ENCODE peak calls at places on chromosome 1, in four cellular contexts. E, I, O and L are unnamed samples.

GRCh38 chr1:53108646-53109580 is 33.5 kb downstream of the SLC1A7 start:
- DNase-seq in E (no peak), I (peak), O (no peak), L (no peak)

GRCh38 chr1:206705187-206705586 is 20.5 kb downstream of the MAPKAPK2 start:
- DNase-seq in E (peak), I (peak), O (no peak), L (no peak)

GRCh38 chr1:118074101-118074500 is 110.9 kb downstream of the SPAG17 start:
- DNase-seq in E (no peak), I (no peak), O (no peak), L (no peak)

GRCh38 chr1:199776768-199777497 is 250.6 kb upstream of the NR5A2 start:
- DNase-seq in E (no peak), I (no peak), O (no peak), L (no peak)

GRCh38 chr1:167270230-167270817 is 49.6 kb downstream of the POU2F1 start:
- DNase-seq in E (no peak), I (no peak), O (no peak), L (no peak)

GRCh38 chr1:67723620-67724019 is 38.6 kb downstream of the GADD45A start:
- DNase-seq in E (no peak), I (no peak), O (no peak), L (no peak)

GRCh38 chr1:216111842-216112241 is 311.4 kb downstream of the USH2A start:
- DNase-seq in E (no peak), I (peak), O (no peak), L (no peak)

GRCh38 chr1:30879940-30880339 is 28.6 kb downstream of the SDC3 start:
- DNase-seq in E (no peak), I (no peak), O (no peak), L (peak)

DNA sequence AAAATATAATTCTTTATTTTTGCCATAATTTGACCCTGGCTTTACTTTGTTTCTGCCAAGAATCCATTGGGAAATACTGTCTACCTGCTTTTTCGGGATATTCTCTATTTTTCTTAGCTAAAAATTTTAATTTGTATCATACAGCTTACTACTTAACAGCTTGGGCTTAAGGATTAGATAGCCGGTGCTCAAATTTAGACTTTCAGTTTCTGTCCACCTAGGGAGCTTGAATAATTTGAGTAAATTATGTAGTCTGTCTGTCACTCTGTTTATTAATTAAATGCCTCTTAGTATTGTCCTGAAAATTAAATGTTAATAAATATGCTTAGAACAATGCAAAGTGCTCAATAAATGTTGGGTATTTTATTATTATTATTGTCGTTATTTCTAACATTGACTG is 6.7 kb downstream of the SYCP1 start:
- DNase-seq in E (no peak), I (no peak), O (no peak), L (no peak)
- H4K91ac ChIP-seq in E (no peak), I (no peak), O (no peak), L (no peak)

GRCh38 chr1:77282187-77282865 is 507 bp downstream of the AK5 start:
- DNase-seq in E (peak), I (peak), O (peak), L (peak)

GRCh38 chr1:77282866-77283539 is 1.2 kb downstream of the AK5 start:
- DNase-seq in E (no peak), I (peak), O (peak), L (peak)

GRCh38 chr1:77280962-77281361 is 857 bp upstream of the AK5 start:
- DNase-seq in E (no peak), I (no peak), O (no peak), L (no peak)

GRCh38 chr1:77279929-77280328 is 1.9 kb upstream of the AK5 start:
- DNase-seq in E (no peak), I (peak), O (no peak), L (no peak)

DNA sequence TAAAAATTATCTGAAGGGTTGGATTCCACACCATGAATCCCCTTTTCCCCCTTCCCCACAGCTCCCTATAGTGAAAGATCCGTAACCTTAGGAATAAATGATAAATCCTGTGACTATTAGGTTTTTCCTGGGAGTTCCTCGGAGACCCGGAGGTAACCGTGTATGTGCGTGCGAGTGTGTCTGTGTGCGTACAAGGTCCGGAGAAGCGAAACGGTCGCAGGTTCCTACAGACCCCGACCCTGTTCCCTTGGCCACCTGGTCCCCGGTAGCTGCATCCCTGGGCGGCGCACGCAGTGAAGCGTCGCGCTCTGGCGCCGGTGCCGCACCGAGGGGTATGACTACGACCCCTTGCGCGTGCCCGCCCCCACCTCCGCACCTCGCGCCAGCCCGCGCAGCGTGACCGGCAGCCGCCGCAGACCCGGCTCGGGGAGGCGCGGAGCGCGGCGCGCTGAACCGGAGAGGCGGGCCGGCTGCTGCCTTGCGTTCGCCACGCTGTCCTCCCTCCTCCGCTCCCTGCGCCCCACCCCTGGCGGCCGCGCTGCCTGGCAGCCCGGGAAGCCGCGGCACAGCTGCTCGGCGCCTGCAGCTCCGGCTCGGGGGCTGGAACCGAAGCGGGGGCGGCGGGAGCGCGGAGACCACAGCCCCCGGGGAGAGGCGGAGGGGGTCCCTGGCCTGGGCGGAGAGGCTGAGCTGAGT is at the start of gene AK5:
- DNase-seq in E (peak), I (peak), O (peak), L (peak)
- H2BK15ac ChIP-seq in E (peak), I (peak), O (peak), L (no peak)

GRCh38 chr1:241840164-241840563 is 7.8 kb upstream of the EXO1 start:
- DNase-seq in E (no peak), I (no peak), O (no peak), L (no peak)

GRCh38 chr1:241839369-241839990 is 8.5 kb upstream of the EXO1 start:
- DNase-seq in E (no peak), I (no peak), O (no peak), L (no peak)

GRCh38 chr1:241837413-241837812 is 10.6 kb upstream of the EXO1 start:
- DNase-seq in E (no peak), I (no peak), O (no peak), L (no peak)

GRCh38 chr1:241837901-241838300 is 10.1 kb upstream of the EXO1 start:
- DNase-seq in E (no peak), I (peak), O (no peak), L (no peak)

GRCh38 chr1:241838831-241839365 is 9.1 kb upstream of the EXO1 start:
- DNase-seq in E (no peak), I (no peak), O (no peak), L (no peak)
- H2BK12ac ChIP-seq in E (no peak), I (no peak), O (no peak), L (no peak)

GRCh38 chr1:111776861-111777260 is 21.2 kb downstream of the DDX20 start:
- DNase-seq in E (no peak), I (no peak), O (no peak), L (no peak)
- H4K91ac ChIP-seq in E (no peak), I (no peak), O (no peak), L (no peak)

GRCh38 chr1:85607913-85608250 is 27.3 kb downstream of the CCN1 start:
- DNase-seq in E (no peak), I (no peak), O (peak), L (no peak)

GRCh38 chr1:85605519-85606413 is 25.2 kb downstream of the CCN1 start:
- DNase-seq in E (no peak), I (no peak), O (no peak), L (no peak)

GRCh38 chr1:85604598-85604997 is 24.0 kb downstream of the CCN1 start:
- DNase-seq in E (no peak), I (no peak), O (no peak), L (no peak)

GRCh38 chr1:85607126-85607912 is 26.8 kb downstream of the CCN1 start:
- DNase-seq in E (peak), I (peak), O (peak), L (peak)

DNA sequence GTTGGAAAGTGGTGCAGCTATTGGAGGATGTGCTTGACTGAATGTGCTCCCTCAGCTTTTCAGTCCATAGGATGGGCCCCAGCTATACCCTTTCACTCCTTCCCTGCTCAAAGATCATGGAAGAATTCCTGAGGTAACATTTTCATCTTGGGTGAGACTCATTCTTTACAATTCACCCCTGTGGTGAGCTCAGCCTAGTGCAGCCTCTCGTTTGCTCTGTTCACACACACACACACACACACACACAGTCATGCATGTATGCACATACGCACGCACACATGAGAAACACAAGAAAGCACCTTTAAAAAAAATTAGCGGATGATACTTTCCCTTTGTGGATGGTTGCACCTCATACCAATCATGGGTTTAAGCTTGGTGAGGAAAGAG is 25.8 kb downstream of the CCN1 start:
- DNase-seq in E (no peak), I (peak), O (no peak), L (no peak)
- H2BK15ac ChIP-seq in E (no peak), I (no peak), O (peak), L (no peak)